ENCODE peak calls at places on chromosomes 11 and 22, in five cellular contexts. A is CD4-positive, alpha-beta memory T cell; D is skeletal muscle cell; I is CD4-positive, alpha-beta T cell; X is stimulated activated CD8-positive, alpha-beta memory T cell treated with anti-CD3 and anti-CD28 coated beads, Interleukin-4, amount 100 ng/mL, for 4 hours. M is an unnamed sample.

GRCh38 chr22:47163876-47164513 is 401.5 kb downstream of the TBC1D22A start:
- DNase-seq in A (no peak), D (no peak), I (no peak), X (no peak), M (no peak)

GRCh38 chr11:109275931-109276330 is 146.1 kb upstream of the C11orf87 start:
- DNase-seq in A (no peak), D (no peak), I (no peak), X (no peak), M (no peak)

GRCh38 chr11:36041988-36042606 is 98.2 kb downstream of the LDLRAD3 start:
- DNase-seq in A (no peak), D (no peak), I (no peak), X (no peak), M (peak)

GRCh38 chr11:19938051-19938856 is 222.0 kb downstream of the DBX1 start:
- DNase-seq in A (no peak), D (no peak), I (no peak), X (no peak), M (peak)

GRCh38 chr11:70675697-70676374 is 277.5 kb downstream of the CTTN start:
- DNase-seq in A (no peak), D (no peak), I (no peak), X (no peak), M (peak)

GRCh38 chr11:64268687-64269379 is 15.6 kb downstream of the BAD start:
- DNase-seq in A (peak), D (no peak), I (peak), X (no peak), M (no peak)

GRCh38 chr11:72683782-72684200 is 9.6 kb upstream of the PDE2A start:
- DNase-seq in A (peak), D (no peak), I (peak), X (peak), M (peak)

GRCh38 chr11:29214833-29215232 is 802.0 kb downstream of the KCNA4 start:
- DNase-seq in A (no peak), D (peak), I (no peak), X (no peak), M (peak)

GRCh38 chr22:49710746-49711145 is 116.9 kb downstream of the BRD1 start:
- DNase-seq in A (no peak), D (no peak), I (no peak), X (no peak), M (no peak)

GRCh38 chr11:40542821-40543220 is 916.6 kb downstream of the LRRC4C start:
- DNase-seq in A (no peak), D (no peak), I (no peak), X (no peak), M (no peak)

GRCh38 chr11:130473056-130473794 is 24.8 kb downstream of the ADAMTS15 start:
- DNase-seq in A (no peak), D (no peak), I (no peak), X (no peak), M (no peak)

GRCh38 chr11:60792521-60792920 is 7.4 kb downstream of the MS4A10 start:
- DNase-seq in A (no peak), D (no peak), I (no peak), X (no peak), M (no peak)

GRCh38 chr11:47233051-47233450 is 15.6 kb downstream of the ACP2 start:
- DNase-seq in A (no peak), D (no peak), I (no peak), X (no peak), M (no peak)

GRCh38 chr22:23218867-23219251 is 38.5 kb downstream of the BCR start:
- DNase-seq in A (no peak), D (no peak), I (no peak), X (no peak), M (peak)

GRCh38 chr11:98589975-98590374 is 430.8 kb upstream of the CNTN5 start:
- DNase-seq in A (no peak), D (no peak), I (no peak), X (no peak), M (no peak)

GRCh38 chr11:71386232-71386631 is 62.0 kb downstream of the DHCR7 start:
- DNase-seq in A (no peak), D (no peak), I (no peak), X (no peak), M (no peak)

GRCh38 chr11:110249066-110249465 is 47.3 kb downstream of the RDX start:
- DNase-seq in A (no peak), D (no peak), I (no peak), X (no peak), M (no peak)

GRCh38 chr11:106302416-106302815 is 225.0 kb downstream of the AASDHPPT start:
- DNase-seq in A (no peak), D (no peak), I (no peak), X (no peak), M (no peak)

GRCh38 chr22:35023692-35024363 is 42.1 kb upstream of the ISX start:
- DNase-seq in A (peak), D (no peak), I (peak), X (peak), M (peak)

GRCh38 chr11:61972796-61973602 is 5.6 kb upstream of the FTH1 start:
- DNase-seq in A (no peak), D (no peak), I (no peak), X (no peak), M (no peak)

GRCh38 chr22:40289991-40290459 is 56.3 kb upstream of the ADSL start:
- DNase-seq in A (peak), D (no peak), I (peak), X (peak), M (no peak)

GRCh38 chr22:30609260-30610185 is 2.5 kb downstream of the TCN2 start:
- DNase-seq in A (no peak), D (peak), I (no peak), X (no peak), M (peak)

GRCh38 chr11:124732230-124732629 is 7.5 kb upstream of the NRGN start:
- DNase-seq in A (no peak), D (no peak), I (no peak), X (no peak), M (no peak)

GRCh38 chr22:35756722-35757121 is 39.0 kb downstream of the APOL5 start:
- DNase-seq in A (no peak), D (no peak), I (no peak), X (no peak), M (no peak)

GRCh38 chr22:23361676-23362075 is 181.4 kb downstream of the BCR start:
- DNase-seq in A (no peak), D (no peak), I (no peak), X (no peak), M (no peak)

GRCh38 chr11:94602430-94603372 is 35.5 kb downstream of the PIWIL4 start:
- DNase-seq in A (peak), D (peak), I (peak), X (no peak), M (no peak)

GRCh38 chr11:76591416-76591815 is 79.1 kb downstream of the LRRC32 start:
- DNase-seq in A (no peak), D (no peak), I (no peak), X (no peak), M (no peak)

GRCh38 chr11:15489281-15489680 is 374.6 kb downstream of the INSC start:
- DNase-seq in A (no peak), D (no peak), I (no peak), X (no peak), M (no peak)

GRCh38 chr11:61362542-61362875 is 335 bp downstream of the TMEM138 start:
- DNase-seq in A (peak), D (no peak), I (no peak), X (no peak), M (peak)

GRCh38 chr11:117703209-117703608 is 93.8 kb downstream of the DSCAML1 start:
- DNase-seq in A (no peak), D (no peak), I (no peak), X (no peak), M (no peak)

GRCh38 chr22:31284756-31285155 is 7.5 kb downstream of the PIK3IP1 start:
- DNase-seq in A (no peak), D (no peak), I (no peak), X (no peak), M (no peak)

GRCh38 chr11:102457865-102458264 is 5.3 kb upstream of the TMEM123 start:
- DNase-seq in A (no peak), D (no peak), I (no peak), X (no peak), M (no peak)

GRCh38 chr22:49306632-49306975 is 521.1 kb downstream of the BRD1 start:
- DNase-seq in A (no peak), D (no peak), I (no peak), X (no peak), M (no peak)

GRCh38 chr11:18046116-18046777 is at the start of gene TPH1:
- DNase-seq in A (no peak), D (no peak), I (no peak), X (no peak), M (peak)

GRCh38 chr11:69883292-69884255 is 64.4 kb upstream of the FGF3 start:
- DNase-seq in A (no peak), D (no peak), I (no peak), X (no peak), M (no peak)

GRCh38 chr11:94938399-94939055 is 34.8 kb downstream of the CWC15 start:
- DNase-seq in A (no peak), D (peak), I (no peak), X (no peak), M (peak)

GRCh38 chr11:76653674-76654309 is 16.8 kb downstream of the LRRC32 start:
- DNase-seq in A (no peak), D (peak), I (no peak), X (no peak), M (peak)

GRCh38 chr11:67646535-67647336 is 3.8 kb downstream of the ACY3 start:
- DNase-seq in A (peak), D (no peak), I (peak), X (no peak), M (no peak)